ENCODE peak calls at places on chromosomes 16 and 17, in four cellular contexts. Q, C, M and R are unnamed samples.

GRCh38 chr17:76529643-76530488 is 7.6 kb downstream of the CYGB start:
- DNase-seq in Q (no peak), C (no peak), M (no peak), R (no peak)

GRCh38 chr16:67404740-67405226 is 11.5 kb upstream of the TPPP3 start:
- DNase-seq in Q (no peak), C (peak), M (no peak), R (no peak)

GRCh38 chr17:19744922-19745757 is 3.0 kb downstream of the ALDH3A1 start:
- DNase-seq in Q (no peak), C (no peak), M (peak), R (peak)

GRCh38 chr16:28297308-28297707 is 5.0 kb downstream of the SBK1 start:
- DNase-seq in Q (no peak), C (no peak), M (no peak), R (no peak)

GRCh38 chr17:63361182-63361581 is 84.9 kb downstream of the CYB561 start:
- DNase-seq in Q (no peak), C (no peak), M (no peak), R (no peak)

GRCh38 chr16:86427327-86427935 is 82.9 kb upstream of the FOXF1 start:
- DNase-seq in Q (no peak), C (no peak), M (no peak), R (no peak)

GRCh38 chr17:72104863-72105234 is 16.0 kb upstream of the SOX9 start:
- DNase-seq in Q (no peak), C (no peak), M (no peak), R (no peak)

GRCh38 chr16:74026373-74027281 is 270.0 kb upstream of the PSMD7 start:
- DNase-seq in Q (no peak), C (no peak), M (no peak), R (no peak)

GRCh38 chr17:61402978-61403845 is 3.6 kb downstream of the TBX2 start:
- DNase-seq in Q (no peak), C (no peak), M (no peak), R (no peak)

GRCh38 chr16:10752843-10753523 is 9.3 kb downstream of the NUBP1 start:
- DNase-seq in Q (no peak), C (no peak), M (no peak), R (no peak)

GRCh38 chr16:77918792-77919707 is 103.3 kb upstream of the CLEC3A start:
- DNase-seq in Q (no peak), C (no peak), M (no peak), R (no peak)